ENCODE peak calls at places on chromosome 22, in seven cellular contexts. One of them, this sample, is unnamed.

GRCh38 chr22:17806437-17806836 is 32.2 kb upstream of the BID start:
- DNase-seq in body of pancreas: peak; percentile 79
- DNase-seq in prostate gland: no peak
- DNase-seq in heart left ventricle: no peak
- DNase-seq in vagina: no peak
- DNase-seq in sigmoid colon: no peak
- DNase-seq in suprapubic skin: no peak
- DNase-seq in this sample: no peak

GRCh38 chr22:20106849-20107237 is 9.1 kb upstream of the RANBP1 start:
- DNase-seq in body of pancreas: no peak
- DNase-seq in prostate gland: no peak
- DNase-seq in heart left ventricle: no peak
- DNase-seq in vagina: no peak
- DNase-seq in sigmoid colon: no peak
- DNase-seq in suprapubic skin: no peak
- DNase-seq in this sample: no peak

GRCh38 chr22:50445880-50446707 is 28.7 kb downstream of the SBF1 start:
- DNase-seq in body of pancreas: no peak
- DNase-seq in prostate gland: no peak
- DNase-seq in heart left ventricle: peak; percentile 21
- DNase-seq in vagina: no peak
- DNase-seq in sigmoid colon: no peak
- DNase-seq in suprapubic skin: no peak
- DNase-seq in this sample: no peak

GRCh38 chr22:46055176-46055850 is 78.4 kb upstream of the WNT7B start:
- DNase-seq in body of pancreas: peak; percentile 77
- DNase-seq in prostate gland: no peak
- DNase-seq in heart left ventricle: no peak
- DNase-seq in vagina: no peak
- DNase-seq in sigmoid colon: peak; percentile 83
- DNase-seq in suprapubic skin: peak; percentile 75
- DNase-seq in this sample: peak; percentile 47

GRCh38 chr22:21632237-21632895 is at the start of gene CCDC116:
- DNase-seq in body of pancreas: no peak
- DNase-seq in prostate gland: no peak
- DNase-seq in heart left ventricle: no peak
- DNase-seq in vagina: no peak
- DNase-seq in sigmoid colon: no peak
- DNase-seq in suprapubic skin: no peak
- DNase-seq in this sample: no peak

GRCh38 chr22:23218867-23219251 is 38.5 kb downstream of the BCR start:
- DNase-seq in body of pancreas: peak; percentile 63
- DNase-seq in prostate gland: no peak
- DNase-seq in heart left ventricle: no peak
- DNase-seq in vagina: no peak
- DNase-seq in sigmoid colon: no peak
- DNase-seq in suprapubic skin: no peak
- DNase-seq in this sample: no peak

GRCh38 chr22:25360891-25361645 is 141.6 kb downstream of the CRYBB2 start:
- DNase-seq in body of pancreas: no peak
- DNase-seq in prostate gland: no peak
- DNase-seq in heart left ventricle: no peak
- DNase-seq in vagina: no peak
- DNase-seq in sigmoid colon: peak; percentile 45
- DNase-seq in suprapubic skin: peak; percentile 29
- DNase-seq in this sample: peak; percentile 6

GRCh38 chr22:33357894-33358440 is 299.8 kb upstream of the SYN3 start:
- DNase-seq in body of pancreas: no peak
- DNase-seq in prostate gland: peak; percentile 11
- DNase-seq in heart left ventricle: no peak
- DNase-seq in vagina: no peak
- DNase-seq in sigmoid colon: no peak
- DNase-seq in suprapubic skin: no peak
- DNase-seq in this sample: no peak

GRCh38 chr22:45476814-45477213 is 25.9 kb upstream of the FBLN1 start:
- DNase-seq in body of pancreas: no peak
- DNase-seq in prostate gland: no peak
- DNase-seq in heart left ventricle: no peak
- DNase-seq in vagina: no peak
- DNase-seq in sigmoid colon: no peak
- DNase-seq in suprapubic skin: no peak
- DNase-seq in this sample: peak; percentile 50

GRCh38 chr22:21044931-21045584 is 688 bp upstream of the LRRC74B start:
- DNase-seq in body of pancreas: no peak
- DNase-seq in prostate gland: no peak
- DNase-seq in heart left ventricle: peak; percentile 48
- DNase-seq in vagina: no peak
- DNase-seq in sigmoid colon: no peak
- DNase-seq in suprapubic skin: no peak
- DNase-seq in this sample: no peak

GRCh38 chr22:19974935-19975706 is 33.5 kb upstream of the TXNRD2 start:
- DNase-seq in body of pancreas: no peak
- DNase-seq in prostate gland: no peak
- DNase-seq in heart left ventricle: no peak
- DNase-seq in vagina: no peak
- DNase-seq in sigmoid colon: no peak
- DNase-seq in suprapubic skin: no peak
- DNase-seq in this sample: no peak

GRCh38 chr22:18999416-18999815 is 63.3 kb upstream of the PRODH start:
- DNase-seq in body of pancreas: no peak
- DNase-seq in prostate gland: no peak
- DNase-seq in heart left ventricle: no peak
- DNase-seq in vagina: no peak
- DNase-seq in sigmoid colon: no peak
- DNase-seq in suprapubic skin: no peak
- DNase-seq in this sample: no peak

GRCh38 chr22:45426387-45426786 is 12.9 kb downstream of the RIBC2 start:
- DNase-seq in body of pancreas: no peak
- DNase-seq in prostate gland: no peak
- DNase-seq in heart left ventricle: no peak
- DNase-seq in vagina: peak; percentile 71
- DNase-seq in sigmoid colon: no peak
- DNase-seq in suprapubic skin: peak; percentile 49
- DNase-seq in this sample: no peak

GRCh38 chr22:19109198-19110063 is 12.8 kb downstream of the DGCR2 start:
- DNase-seq in body of pancreas: peak; percentile 66
- DNase-seq in prostate gland: peak; percentile 72
- DNase-seq in heart left ventricle: no peak
- DNase-seq in vagina: no peak
- DNase-seq in sigmoid colon: no peak
- DNase-seq in suprapubic skin: no peak
- DNase-seq in this sample: no peak

DNA sequence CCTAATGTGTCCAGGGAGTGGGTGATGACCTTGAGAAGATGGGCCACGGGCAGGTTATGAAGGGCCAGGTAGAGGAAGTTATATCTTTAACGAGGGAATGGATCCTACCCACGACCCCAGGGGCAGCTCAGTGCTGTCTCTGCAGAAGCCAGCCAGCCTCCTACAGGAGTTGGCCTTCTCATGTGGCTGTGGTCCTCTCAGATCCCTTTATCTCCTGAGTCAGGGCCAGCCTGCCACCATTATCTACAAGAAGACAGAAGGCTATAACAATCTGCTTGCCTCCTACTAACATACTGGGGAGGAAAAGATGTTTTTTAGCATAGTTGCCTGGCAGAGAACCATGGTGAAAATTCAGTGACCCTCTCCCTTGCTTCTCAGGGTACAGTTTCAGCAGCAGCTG is 7.0 kb upstream of the YWHAH start:
- DNase-seq in body of pancreas: no peak
- DNase-seq in prostate gland: no peak
- DNase-seq in heart left ventricle: no peak
- DNase-seq in vagina: no peak
- DNase-seq in sigmoid colon: no peak
- DNase-seq in suprapubic skin: no peak
- DNase-seq in this sample: no peak
- TF ChIP-seq POLR2A in body of pancreas: no peak
- TF ChIP-seq POLR2A in prostate gland: no peak
- TF ChIP-seq POLR2A in heart left ventricle: no peak
- TF ChIP-seq POLR2A in vagina: no peak
- TF ChIP-seq POLR2A in sigmoid colon: no peak
- TF ChIP-seq POLR2A in suprapubic skin: no peak
- TF ChIP-seq POLR2A in this sample: no peak

GRCh38 chr22:42932197-42932519 is 75.1 kb upstream of the ARFGAP3 start:
- DNase-seq in body of pancreas: no peak
- DNase-seq in prostate gland: no peak
- DNase-seq in heart left ventricle: no peak
- DNase-seq in vagina: no peak
- DNase-seq in sigmoid colon: no peak
- DNase-seq in suprapubic skin: no peak
- DNase-seq in this sample: no peak

GRCh38 chr22:42930810-42931420 is 73.8 kb upstream of the ARFGAP3 start:
- DNase-seq in body of pancreas: peak; percentile 86
- DNase-seq in prostate gland: no peak
- DNase-seq in heart left ventricle: peak; percentile 80
- DNase-seq in vagina: no peak
- DNase-seq in sigmoid colon: no peak
- DNase-seq in suprapubic skin: no peak
- DNase-seq in this sample: no peak

GRCh38 chr22:42929838-42930155 is 72.7 kb upstream of the ARFGAP3 start:
- DNase-seq in body of pancreas: no peak
- DNase-seq in prostate gland: no peak
- DNase-seq in heart left ventricle: no peak
- DNase-seq in vagina: no peak
- DNase-seq in sigmoid colon: no peak
- DNase-seq in suprapubic skin: no peak
- DNase-seq in this sample: no peak

GRCh38 chr22:42932857-42933782 is 76.0 kb upstream of the ARFGAP3 start:
- DNase-seq in body of pancreas: no peak
- DNase-seq in prostate gland: no peak
- DNase-seq in heart left ventricle: peak; percentile 53
- DNase-seq in vagina: no peak
- DNase-seq in sigmoid colon: no peak
- DNase-seq in suprapubic skin: peak; percentile 74
- DNase-seq in this sample: no peak

GRCh38 chr22:42931421-42932196 is 74.5 kb upstream of the ARFGAP3 start:
- DNase-seq in body of pancreas: no peak
- DNase-seq in prostate gland: no peak
- DNase-seq in heart left ventricle: no peak
- DNase-seq in vagina: no peak
- DNase-seq in sigmoid colon: no peak
- DNase-seq in suprapubic skin: no peak
- DNase-seq in this sample: no peak
- TF ChIP-seq POLR2A in body of pancreas: no peak
- TF ChIP-seq POLR2A in prostate gland: no peak
- TF ChIP-seq POLR2A in heart left ventricle: no peak
- TF ChIP-seq POLR2A in vagina: no peak
- TF ChIP-seq POLR2A in sigmoid colon: no peak
- TF ChIP-seq POLR2A in suprapubic skin: no peak
- TF ChIP-seq POLR2A in this sample: no peak

GRCh38 chr22:39299829-39300178 is 19.6 kb downstream of the RPL3 start:
- DNase-seq in body of pancreas: no peak
- DNase-seq in prostate gland: no peak
- DNase-seq in heart left ventricle: peak; percentile 65
- DNase-seq in vagina: no peak
- DNase-seq in sigmoid colon: no peak
- DNase-seq in suprapubic skin: no peak
- DNase-seq in this sample: no peak
- TF ChIP-seq POLR2A in body of pancreas: no peak
- TF ChIP-seq POLR2A in prostate gland: no peak
- TF ChIP-seq POLR2A in heart left ventricle: no peak
- TF ChIP-seq POLR2A in vagina: no peak
- TF ChIP-seq POLR2A in sigmoid colon: no peak
- TF ChIP-seq POLR2A in suprapubic skin: no peak
- TF ChIP-seq POLR2A in this sample: no peak

DNA sequence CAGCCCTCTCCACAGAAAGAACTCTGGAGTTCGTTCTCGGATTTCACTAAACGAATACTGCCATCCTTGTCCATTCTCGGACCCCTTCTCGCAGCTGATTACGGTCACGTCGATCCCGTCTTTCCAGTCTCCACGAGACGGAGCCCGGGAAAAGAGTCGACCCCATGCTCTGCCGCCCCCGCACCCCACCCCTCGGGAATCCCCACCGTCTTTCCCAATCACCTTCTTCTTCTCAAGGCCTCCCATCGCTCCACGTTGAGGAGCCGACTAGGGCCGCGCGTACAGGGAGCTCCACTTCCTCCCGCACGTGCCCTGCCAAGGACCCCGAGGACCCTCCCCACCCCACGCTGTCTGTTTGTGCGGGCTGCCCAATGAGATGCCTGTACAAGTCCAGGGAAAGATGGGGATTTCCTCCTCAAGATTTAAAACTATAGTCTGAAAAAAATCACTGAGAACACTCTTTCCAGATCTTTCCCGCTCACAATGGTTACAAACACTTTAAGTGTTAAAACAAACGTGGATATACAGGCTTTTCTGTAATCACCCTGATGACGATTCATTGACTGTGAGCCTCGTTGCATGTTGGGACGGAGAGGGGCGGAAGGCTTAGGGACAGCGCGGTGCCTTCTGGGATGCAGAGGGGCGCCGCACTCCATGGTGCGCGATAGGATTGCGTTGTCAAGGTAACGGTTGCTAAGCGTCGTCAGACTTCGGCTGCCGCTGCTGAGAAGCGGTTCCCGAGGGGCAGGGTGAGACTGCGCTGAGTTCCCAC is at the start of gene PES1:
- DNase-seq in body of pancreas: peak; percentile 97
- DNase-seq in prostate gland: peak; percentile 95
- DNase-seq in heart left ventricle: peak; percentile 97
- DNase-seq in vagina: peak; percentile 96
- DNase-seq in sigmoid colon: peak; percentile 98
- DNase-seq in suprapubic skin: peak; percentile 97
- DNase-seq in this sample: peak; percentile 96
- TF ChIP-seq POLR2A in body of pancreas: peak; percentile 55
- TF ChIP-seq POLR2A in prostate gland: peak; percentile 7
- TF ChIP-seq POLR2A in heart left ventricle: no peak
- TF ChIP-seq POLR2A in vagina: no peak
- TF ChIP-seq POLR2A in sigmoid colon: no peak
- TF ChIP-seq POLR2A in suprapubic skin: no peak
- TF ChIP-seq POLR2A in this sample: no peak

GRCh38 chr22:37566329-37566837 is 6.1 kb downstream of the CDC42EP1 start:
- DNase-seq in body of pancreas: no peak
- DNase-seq in prostate gland: no peak
- DNase-seq in heart left ventricle: peak; percentile 33
- DNase-seq in vagina: no peak
- DNase-seq in sigmoid colon: no peak
- DNase-seq in suprapubic skin: no peak
- DNase-seq in this sample: no peak
- TF ChIP-seq POLR2A in body of pancreas: no peak
- TF ChIP-seq POLR2A in prostate gland: no peak
- TF ChIP-seq POLR2A in heart left ventricle: no peak
- TF ChIP-seq POLR2A in vagina: no peak
- TF ChIP-seq POLR2A in sigmoid colon: no peak
- TF ChIP-seq POLR2A in suprapubic skin: no peak
- TF ChIP-seq POLR2A in this sample: no peak

This sample was measured in uterus.